ENCODE peak calls at places on chromosomes 5 and 9, in six cellular contexts. W is HepG2; P is CD8-positive, alpha-beta T cell; S is HEK293T; C is progenitor cell of endocrine pancreas; A is colonic mucosa. R is an unnamed sample.

GRCh38 chr5:126694403-126694802 is 82.5 kb upstream of the LMNB1 start:
- DNase-seq in C (no peak), W (no peak), P (no peak), S (no peak), A (no peak), R (no peak)

GRCh38 chr5:29485333-29485732 is 1708.2 kb upstream of the CDH6 start:
- DNase-seq in P (no peak), A (no peak), C (no peak), W (no peak), S (no peak), R (peak)

GRCh38 chr5:80668016-80668969 is 13.5 kb upstream of the DHFR start:
- DNase-seq in C (no peak), A (no peak), W (peak), P (no peak), S (no peak), R (no peak)

GRCh38 chr9:71349218-71349617 is 227.8 kb upstream of the TRPM3 start:
- DNase-seq in C (no peak), P (no peak), W (no peak), S (no peak), A (no peak), R (no peak)

GRCh38 chr5:181133610-181134231 is 2.8 kb upstream of the OR2V1 start:
- DNase-seq in A (peak), C (no peak), W (peak), P (no peak), S (no peak), R (no peak)

GRCh38 chr9:14238518-14238917 is 75.4 kb downstream of the NFIB start:
- DNase-seq in W (peak), C (no peak), S (no peak), A (no peak), P (no peak), R (peak)

GRCh38 chr5:124057161-124057814 is 545.3 kb downstream of the CSNK1G3 start:
- DNase-seq in C (no peak), A (peak), P (no peak), W (no peak), S (peak), R (peak)

GRCh38 chr9:105088499-105088898 is 156.0 kb upstream of the SLC44A1 start:
- DNase-seq in W (no peak), P (no peak), S (no peak), A (no peak), C (no peak), R (no peak)

GRCh38 chr5:176642675-176643490 is 4.4 kb upstream of the TSPAN17 start:
- DNase-seq in P (no peak), A (no peak), C (no peak), S (no peak), W (no peak), R (no peak)

GRCh38 chr5:179806250-179807045 is at the start of gene MGAT4B:
- DNase-seq in S (peak), P (peak), A (peak), W (no peak), C (peak), R (peak)

GRCh38 chr5:15731686-15732085 is 231.7 kb downstream of the FBXL7 start:
- DNase-seq in P (no peak), C (no peak), W (no peak), A (no peak), S (no peak), R (no peak)